ENCODE peak calls at places on chromosomes 16 and 17, in six cellular contexts. Y is IMR-90; M is stimulated activated CD4-positive, alpha-beta T cell treated with anti-CD3 and anti-CD28 coated beads, Interleukin-2, amount 100 ng/mL, for 24 hours; P is Calu3; C is NCI-H1105 treated with DMSO at 0.1 percent for 48 hours; U is AG09319. E is an unnamed sample.

GRCh38 chr16:67163164-67163902 is 1.2 kb upstream of the HSF4 start:
- DNase-seq in Y (peak), M (no peak), P (no peak), C (peak), U (no peak), E (no peak)

GRCh38 chr17:29078183-29079045 is 35.5 kb downstream of the PIPOX start:
- DNase-seq in Y (peak), M (no peak), P (no peak), C (no peak), U (no peak), E (no peak)

GRCh38 chr17:66949501-66949900 is 15.0 kb upstream of the CACNG4 start:
- DNase-seq in Y (peak), M (no peak), P (no peak), C (no peak), U (no peak), E (no peak)

GRCh38 chr17:49180303-49180702 is 30.1 kb downstream of the GNGT2 start:
- DNase-seq in Y (peak), M (peak), P (peak), C (peak), U (peak), E (no peak)

GRCh38 chr17:16882243-16882925 is 89.5 kb downstream of the TNFRSF13B start:
- DNase-seq in Y (no peak), M (no peak), P (no peak), C (no peak), U (no peak), E (no peak)

GRCh38 chr16:3717235-3718018 is at the start of gene TRAP1:
- DNase-seq in Y (peak), M (peak), P (peak), C (peak), U (peak), E (peak)

GRCh38 chr16:56349711-56350161 is 75.6 kb downstream of the AMFR start:
- DNase-seq in Y (no peak), M (no peak), P (no peak), C (no peak), U (no peak), E (no peak)

GRCh38 chr17:21283482-21284318 is 811 bp upstream of the MAP2K3 start:
- DNase-seq in Y (peak), M (no peak), P (no peak), C (peak), U (no peak), E (no peak)

GRCh38 chr16:50336884-50337283 is 31.9 kb downstream of the BRD7 start:
- DNase-seq in Y (no peak), M (no peak), P (no peak), C (no peak), U (no peak), E (no peak)

GRCh38 chr17:73490851-73491250 is 153.4 kb downstream of the SDK2 start:
- DNase-seq in Y (no peak), M (no peak), P (no peak), C (no peak), U (no peak), E (no peak)

GRCh38 chr17:8304181-8304910 is 5.7 kb upstream of the ARHGEF15 start:
- DNase-seq in Y (no peak), M (no peak), P (no peak), C (no peak), U (no peak), E (no peak)

GRCh38 chr16:66984902-66985311 is 3.5 kb upstream of the CES4A start:
- DNase-seq in Y (no peak), M (peak), P (no peak), C (no peak), U (no peak), E (no peak)

GRCh38 chr16:24471616-24472015 is 67.8 kb upstream of the RBBP6 start:
- DNase-seq in Y (no peak), M (no peak), P (no peak), C (no peak), U (no peak), E (no peak)